ENCODE peak calls at places on chromosomes 3 and 15, in nine cellular contexts. B is AG10803, Y is NT2/D1, S is tibial artery, Q is psoas muscle, Z is PC-3, O is cardiac muscle cell, T is esophagus squamous epithelium, P is GM23248. J is an unnamed sample.

GRCh38 chr3:123486460-123486859 is 37.6 kb upstream of the ADCY5 start:
- DNase-seq in Z (no peak), P (no peak), T (no peak), Y (no peak), B (no peak), O (no peak), Q (no peak), S (no peak), J (no peak)

GRCh38 chr3:48232734-48233133 is 8.2 kb upstream of the ZNF589 start:
- DNase-seq in P (peak; percentile 79), Q (peak; percentile 67), Z (peak; percentile 84), S (peak; percentile 81), B (peak; percentile 66), T (no peak), Y (peak; percentile 77), O (peak; percentile 83), J (peak; percentile 68)

GRCh38 chr3:174438501-174439156 is 420.5 kb upstream of the NAALADL2 start:
- DNase-seq in S (no peak), O (no peak), B (peak; percentile 3), Q (no peak), Y (no peak), P (peak; percentile 32), T (no peak), Z (peak; percentile 85), J (peak; percentile 12)

GRCh38 chr15:40289140-40289775 is 6.4 kb upstream of the ANKRD63 start:
- DNase-seq in Q (no peak), B (no peak), O (no peak), Z (peak; percentile 61), S (no peak), T (no peak), Y (no peak), P (no peak), J (no peak)

GRCh38 chr3:40190056-40190455 is 119.5 kb upstream of the EIF1B start:
- DNase-seq in P (no peak), Y (no peak), T (no peak), Z (no peak), S (no peak), Q (no peak), B (no peak), O (no peak), J (no peak)

GRCh38 chr3:120284702-120285507 is at the start of gene GPR156:
- DNase-seq in Q (peak; percentile 21), Y (no peak), S (no peak), T (no peak), P (peak; percentile 60), Z (peak; percentile 54), O (peak; percentile 30), B (peak; percentile 9), J (no peak)

GRCh38 chr3:2484162-2485026 is 385.7 kb downstream of the CNTN4 start:
- DNase-seq in Z (no peak), Q (no peak), Y (no peak), O (no peak), T (no peak), S (no peak), B (no peak), P (no peak), J (no peak)

GRCh38 chr3:149319750-149320149 is 13.7 kb downstream of the TM4SF18 start:
- DNase-seq in Y (no peak), P (no peak), S (no peak), B (no peak), Z (no peak), T (no peak), O (no peak), Q (no peak), J (no peak)

GRCh38 chr15:74821091-74821789 is 5.2 kb upstream of the CPLX3 start:
- DNase-seq in Q (no peak), S (no peak), Y (no peak), B (peak; percentile 11), Z (no peak), O (peak; percentile 28), T (no peak), P (peak; percentile 29), J (no peak)

GRCh38 chr3:186596568-186597287 is 16.1 kb upstream of the AHSG start:
- DNase-seq in T (no peak), Y (no peak), B (peak; percentile 7), S (no peak), O (no peak), P (peak; percentile 21), Q (no peak), Z (no peak), J (no peak)

GRCh38 chr15:94683912-94684311 is 452.6 kb downstream of the MCTP2 start:
- DNase-seq in Y (no peak), Z (peak; percentile 14), Q (no peak), O (no peak), S (no peak), T (no peak), P (no peak), B (no peak), J (no peak)

GRCh38 chr3:127974226-127974625 is 59.2 kb downstream of the KBTBD12 start:
- DNase-seq in P (no peak), O (no peak), B (no peak), Y (no peak), T (no peak), Q (no peak), Z (no peak), S (no peak), J (no peak)

GRCh38 chr15:88802991-88803240 is 320 bp upstream of the ACAN start:
- DNase-seq in T (no peak), O (no peak), Y (no peak), Q (no peak), S (no peak), P (peak; percentile 10), B (no peak), Z (no peak), J (no peak)

GRCh38 chr3:146156060-146156459 is 4.9 kb downstream of the PLOD2 start:
- DNase-seq in Y (no peak), S (no peak), B (peak; percentile 67), T (no peak), Z (no peak), P (peak; percentile 76), O (peak; percentile 20), Q (no peak), J (no peak)
- H3K4me3 ChIP-seq in Y (no peak overlapping the region), S (peak overlapping the region; percentile 86), B (peak overlapping the region; percentile 29), T (no peak overlapping the region), Z (peak overlapping the region; percentile 79), P (peak overlapping the region; percentile 95), O (peak overlapping the region; percentile 79), Q (peak overlapping the region; percentile 85), J (no peak overlapping the region)

GRCh38 chr3:170056710-170057454 is 19.1 kb downstream of the GPR160 start:
- DNase-seq in Z (no peak), T (no peak), B (no peak), P (no peak), S (no peak), Q (no peak), Y (no peak), O (no peak), J (no peak)
- H3K4me3 ChIP-seq in Z (no peak overlapping the region), T (no peak overlapping the region), B (no peak overlapping the region), P (no peak overlapping the region), S (no peak overlapping the region), Q (no peak overlapping the region), Y (no peak overlapping the region), O (no peak overlapping the region), J (no peak overlapping the region)

DNA sequence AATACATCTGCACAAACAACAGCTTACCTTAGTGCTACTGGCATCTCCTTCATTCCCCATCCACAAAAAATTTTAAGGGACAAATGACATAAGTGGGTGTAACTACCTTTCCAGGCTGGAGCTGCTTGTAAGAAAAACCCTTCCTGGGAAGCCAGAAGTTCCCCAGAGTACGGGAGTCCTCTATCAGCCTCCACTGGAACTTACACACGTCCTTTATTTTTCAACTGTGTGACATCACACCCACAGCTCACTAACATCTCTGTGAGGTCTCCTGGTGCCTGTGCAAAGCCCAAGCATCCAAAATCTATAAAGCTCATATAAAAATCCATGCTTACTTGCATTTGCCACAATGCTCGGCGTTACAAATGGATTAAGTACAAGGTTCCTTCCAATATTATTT is 27.6 kb downstream of the LRIG1 start:
- DNase-seq in Q (no peak), P (peak; percentile 43), S (no peak), Y (no peak), Z (no peak), O (no peak), B (peak; percentile 25), T (no peak), J (no peak)
- H3K4me3 ChIP-seq in Q (peak overlapping the region; percentile 2), P (peak overlapping the region; percentile 41), S (peak overlapping the region; percentile 12), Y (no peak overlapping the region), Z (peak overlapping the region; percentile 32), O (no peak overlapping the region), B (peak overlapping the region; percentile 3), T (no peak overlapping the region), J (peak overlapping the region; percentile 1)

DNA sequence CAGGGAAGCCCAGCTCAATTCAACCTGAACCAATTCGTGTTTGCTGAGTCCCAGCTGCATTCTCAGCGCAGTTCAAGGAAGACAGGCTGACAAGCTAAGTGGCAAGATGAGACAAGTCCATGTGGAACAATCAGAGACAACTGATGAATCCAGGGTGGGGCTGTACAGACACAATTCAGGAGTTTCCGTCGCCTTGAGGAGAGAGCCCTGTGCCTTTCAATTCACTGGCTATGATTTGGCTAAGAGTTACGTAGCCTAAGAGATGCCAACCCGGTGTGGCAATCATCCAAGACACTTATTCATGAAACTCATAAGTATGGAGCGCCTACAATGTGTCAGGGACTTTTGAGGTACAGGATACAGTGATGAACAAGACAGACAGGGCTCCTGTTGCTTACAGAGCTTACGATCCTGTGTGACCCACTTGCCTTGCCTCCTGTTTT is 15.5 kb upstream of the ZBED2 start:
- DNase-seq in Z (no peak), O (no peak), Y (no peak), B (peak; percentile 15), Q (no peak), S (no peak), P (no peak), T (no peak), J (no peak)
- H3K4me3 ChIP-seq in Z (no peak overlapping the region), O (no peak overlapping the region), Y (no peak overlapping the region), B (no peak overlapping the region), Q (no peak overlapping the region), S (no peak overlapping the region), P (no peak overlapping the region), T (no peak overlapping the region), J (no peak overlapping the region)

DNA sequence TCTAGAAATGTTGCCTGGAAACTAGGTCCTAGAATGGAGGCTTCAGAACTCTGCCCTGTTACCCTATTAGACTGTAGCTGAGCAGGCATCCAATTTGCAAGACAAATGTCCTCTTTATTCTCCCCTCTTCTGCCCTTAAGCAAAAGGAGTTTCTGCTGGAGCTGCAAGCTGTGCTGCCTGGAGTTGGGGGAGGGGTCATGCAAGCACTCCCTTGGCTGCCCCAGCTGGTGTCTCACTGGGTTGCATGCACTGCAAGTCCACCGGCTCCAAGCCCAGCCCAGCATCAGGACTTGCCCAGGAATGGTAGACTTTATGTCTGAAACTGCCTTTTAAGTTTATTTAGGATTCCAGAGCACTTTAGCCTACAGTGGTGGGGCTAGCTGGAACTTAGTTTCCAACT is 15.7 kb upstream of the RBP2 start:
- DNase-seq in Y (peak; percentile 91), P (no peak), O (no peak), B (no peak), Z (no peak), S (no peak), T (no peak), Q (no peak), J (no peak)
- H3K4me3 ChIP-seq in Y (no peak overlapping the region), P (no peak overlapping the region), O (no peak overlapping the region), B (no peak overlapping the region), Z (no peak overlapping the region), S (no peak overlapping the region), T (no peak overlapping the region), Q (no peak overlapping the region), J (no peak overlapping the region)

J was measured in retinal pigment epithelial cell.